ENCODE peak calls at places on chromosomes 16 and 17, in ten cellular contexts. J, H, P, X, Y, A, L, M, S and I are unnamed samples.

GRCh38 chr16:81436381-81436780 is 8.2 kb upstream of the CMIP start:
- DNase-seq in X (no peak), S (no peak), L (no peak), P (no peak), J (no peak), H (no peak), M (no peak), Y (no peak), A (no peak), I (no peak)

GRCh38 chr17:4004517-4005295 is 40.5 kb upstream of the ATP2A3 start:
- DNase-seq in H (peak; percentile 76), A (peak; percentile 62), L (peak; percentile 81), M (no peak), J (no peak), Y (peak; percentile 96), S (peak; percentile 67), X (peak; percentile 51), P (no peak), I (peak; percentile 81)

GRCh38 chr17:70905796-70906195 is 736.5 kb downstream of the KCNJ2 start:
- DNase-seq in L (no peak), M (no peak), J (peak; percentile 80), P (peak; percentile 87), A (peak; percentile 56), H (no peak), S (no peak), X (peak; percentile 85), Y (no peak), I (peak; percentile 35)

GRCh38 chr17:63497708-63498483 is 21.0 kb downstream of the ACE start:
- DNase-seq in H (no peak), X (peak; percentile 23), A (no peak), J (no peak), S (no peak), M (no peak), Y (peak; percentile 94), P (no peak), L (peak; percentile 52), I (no peak)

GRCh38 chr16:50607970-50608557 is 59.9 kb downstream of the NKD1 start:
- DNase-seq in S (no peak), A (no peak), X (no peak), L (no peak), H (no peak), Y (no peak), J (no peak), P (no peak), M (no peak), I (no peak)

GRCh38 chr17:4369557-4370230 is 3.2 kb upstream of the UBE2G1 start:
- DNase-seq in M (no peak), J (no peak), L (no peak), X (no peak), H (no peak), A (no peak), Y (no peak), P (no peak), S (peak; percentile 35), I (no peak)

GRCh38 chr17:6098050-6098449 is 27.9 kb downstream of the WSCD1 start:
- DNase-seq in H (no peak), Y (no peak), S (no peak), M (no peak), L (no peak), A (no peak), P (no peak), J (peak; percentile 9), X (no peak), I (no peak)

GRCh38 chr17:4266550-4266949 is 2.8 kb upstream of the ANKFY1 start:
- DNase-seq in L (no peak), Y (peak; percentile 39), M (no peak), P (no peak), A (no peak), J (no peak), S (no peak), X (no peak), H (no peak), I (no peak)

GRCh38 chr17:37662358-37662757 is 19.1 kb upstream of the DDX52 start:
- DNase-seq in H (no peak), J (no peak), X (no peak), L (no peak), M (no peak), Y (peak; percentile 73), P (no peak), A (no peak), S (no peak), I (no peak)

GRCh38 chr16:4371481-4372314 is at the start of gene VASN:
- DNase-seq in L (peak; percentile 91), H (peak; percentile 85), P (peak; percentile 89), Y (peak; percentile 92), A (peak; percentile 88), S (peak; percentile 91), M (peak; percentile 73), J (peak; percentile 94), X (peak; percentile 70), I (peak; percentile 94)

GRCh38 chr17:37740861-37741260 is 4.0 kb downstream of the HNF1B start:
- DNase-seq in X (no peak), L (no peak), S (no peak), Y (no peak), J (no peak), M (no peak), H (no peak), P (no peak), A (no peak), I (no peak)

GRCh38 chr16:30446203-30446595 is 525 bp upstream of the SEPHS2 start:
- DNase-seq in S (no peak), L (no peak), J (no peak), P (no peak), Y (no peak), M (no peak), H (no peak), A (no peak), X (no peak), I (no peak)

GRCh38 chr17:7914771-7915610 is 1.1 kb downstream of the RNF227 start:
- DNase-seq in J (peak; percentile 78), H (peak; percentile 59), A (peak; percentile 41), L (peak; percentile 6), Y (no peak), M (no peak), P (peak; percentile 60), X (peak; percentile 3), S (no peak), I (peak; percentile 57)

GRCh38 chr17:78250891-78251772 is 19.7 kb downstream of the TMEM235 start:
- DNase-seq in A (peak; percentile 87), P (peak; percentile 84), Y (peak; percentile 99), H (peak; percentile 77), M (peak; percentile 77), X (peak; percentile 94), S (peak; percentile 90), L (peak; percentile 92), J (peak; percentile 84), I (peak; percentile 88)

GRCh38 chr17:79325707-79326106 is 251.1 kb downstream of the ENGASE start:
- DNase-seq in M (no peak), J (no peak), S (no peak), Y (peak; percentile 87), L (peak; percentile 81), A (no peak), H (no peak), P (no peak), X (peak; percentile 29), I (no peak)

GRCh38 chr17:36617773-36618172 is 16.4 kb downstream of the MRM1 start:
- DNase-seq in M (no peak), H (no peak), L (no peak), X (no peak), J (no peak), S (no peak), P (no peak), Y (peak; percentile 45), A (no peak), I (no peak)

GRCh38 chr16:20321671-20322070 is 5.6 kb downstream of the GP2 start:
- DNase-seq in H (no peak), M (no peak), P (no peak), Y (no peak), A (no peak), J (no peak), X (no peak), S (no peak), L (no peak), I (peak; percentile 75)

GRCh38 chr17:81508639-81509047 is 4.0 kb downstream of the ACTG1 start:
- DNase-seq in Y (peak; percentile 78), L (peak; percentile 66), M (no peak), P (no peak), J (no peak), S (no peak), A (peak; percentile 33), X (peak; percentile 42), H (no peak), I (no peak)

DNA sequence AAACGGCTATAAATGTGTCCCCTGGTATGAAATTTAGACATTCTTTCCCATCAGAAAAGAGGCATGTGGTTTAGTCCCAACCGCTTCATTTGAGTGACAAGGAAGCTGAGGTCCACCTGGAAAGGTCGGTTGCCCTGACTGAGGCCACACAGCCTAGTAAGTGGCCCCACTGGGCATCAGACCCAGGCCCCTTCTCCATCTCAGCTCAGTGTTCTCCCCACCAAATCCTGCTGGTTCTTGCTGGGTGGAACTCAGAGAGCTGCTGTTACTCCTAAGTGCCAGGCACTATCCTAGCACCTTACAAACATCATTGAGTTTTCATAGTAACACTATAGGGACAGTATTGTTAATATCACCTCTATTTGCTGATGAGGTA is 153.5 kb downstream of the SOCS1 start:
- DNase-seq in X (no peak), L (no peak), H (no peak), Y (no peak), P (no peak), A (no peak), J (no peak), S (no peak), M (no peak), I (no peak)
- TF ChIP-seq CTCF in X (no peak), L (no peak), H (no peak), Y (no peak), P (no peak), A (peak; percentile 0), J (no peak), S (no peak), M (no peak), I (no peak)

GRCh38 chr17:17877548-17878358 is 41.0 kb upstream of the SREBF1 start:
- DNase-seq in M (peak; percentile 86), X (no peak), S (peak; percentile 89), L (peak; percentile 88), P (peak; percentile 86), Y (peak; percentile 80), A (peak; percentile 90), J (peak; percentile 93), H (peak; percentile 87), I (peak; percentile 88)
- H3K27ac ChIP-seq in M (peak overlapping the region; percentile 90), X (no peak overlapping the region), S (peak overlapping the region; percentile 88), L (peak overlapping the region; percentile 54), P (peak overlapping the region; percentile 88), Y (peak overlapping the region; percentile 98), A (peak overlapping the region; percentile 91), J (peak overlapping the region; percentile 82), H (peak overlapping the region; percentile 90), I (peak overlapping the region; percentile 76)

GRCh38 chr16:88681709-88682451 is 4.4 kb downstream of the SNAI3 start:
- DNase-seq in Y (no peak), J (no peak), A (peak; percentile 77), H (no peak), S (peak; percentile 73), L (no peak), M (peak; percentile 43), P (peak; percentile 77), X (no peak), I (no peak)
- H3K4me3 ChIP-seq in Y (no peak overlapping the region), J (no peak overlapping the region), A (no peak overlapping the region), H (no peak overlapping the region), S (no peak overlapping the region), L (no peak overlapping the region), M (no peak overlapping the region), P (no peak overlapping the region), X (no peak overlapping the region), I (no peak overlapping the region)

DNA sequence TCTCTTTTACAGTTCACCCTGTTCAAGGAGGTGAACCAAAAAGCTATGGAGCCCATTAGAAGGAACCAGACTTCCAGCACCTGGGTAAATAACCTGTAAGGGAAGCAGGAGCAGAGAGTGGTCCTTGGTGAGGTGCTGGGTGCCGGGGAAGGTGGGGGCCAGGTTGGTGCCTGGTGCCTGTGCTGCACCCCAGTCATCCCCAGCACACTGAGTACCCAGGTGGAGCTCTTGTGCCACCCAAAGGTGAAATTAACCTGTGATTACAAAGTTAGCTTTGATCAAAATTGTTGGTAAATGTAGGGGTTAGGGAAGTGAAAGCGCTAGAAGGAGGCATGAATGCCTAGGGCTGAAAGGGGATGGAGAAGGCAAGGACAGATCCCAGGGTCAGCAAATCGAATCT is 58.6 kb downstream of the CDRT4 start:
- DNase-seq in X (peak; percentile 53), J (peak; percentile 57), H (no peak), S (no peak), M (no peak), P (no peak), A (no peak), Y (no peak), L (no peak), I (no peak)
- TF ChIP-seq CTCF in X (peak; percentile 62), J (no peak), H (no peak), S (no peak), M (no peak), P (no peak), A (no peak), Y (no peak), L (no peak), I (no peak)